ENCODE peak calls at places on chromosome 17, in six cellular contexts. J, Y, Z, S, N and P are unnamed samples.
A peak's percentile ranks its signal among the peaks of the same experiment; 100 is the strongest.

GRCh38 chr17:75113798-75114551 is 4.2 kb downstream of the ARMC7 start:
- DNase-seq in J (peak; percentile 93), Y (peak; percentile 67), Z (peak; percentile 77), S (peak; percentile 88), N (peak; percentile 94), P (peak; percentile 91)

GRCh38 chr17:15978606-15979005 is 20.9 kb downstream of the ZSWIM7 start:
- DNase-seq in J (no peak), Y (no peak), Z (no peak), S (no peak), N (no peak), P (no peak)

GRCh38 chr17:81278831-81279230 is 16.3 kb downstream of the SLC38A10 start:
- DNase-seq in J (no peak), Y (no peak), Z (no peak), S (no peak), N (no peak), P (no peak)

GRCh38 chr17:48614904-48615211 is 234 bp downstream of the HOXB8 start:
- DNase-seq in J (no peak), Y (no peak), Z (no peak), S (peak; percentile 32), N (no peak), P (no peak)

GRCh38 chr17:9531080-9531479 is 44.5 kb downstream of the STX8 start:
- DNase-seq in J (no peak), Y (no peak), Z (peak; percentile 11), S (no peak), N (no peak), P (no peak)

GRCh38 chr17:77516902-77517301 is 376.1 kb downstream of the SEC14L1 start:
- DNase-seq in J (no peak), Y (no peak), Z (peak; percentile 88), S (peak; percentile 25), N (no peak), P (peak; percentile 96)

GRCh38 chr17:10699861-10700260 is 2.5 kb downstream of the ADPRM start:
- DNase-seq in J (no peak), Y (no peak), Z (peak; percentile 30), S (peak; percentile 45), N (no peak), P (no peak)

GRCh38 chr17:76138234-76138895 is 2.7 kb downstream of the FOXJ1 start:
- DNase-seq in J (peak; percentile 40), Y (peak; percentile 54), Z (no peak), S (no peak), N (no peak), P (no peak)

GRCh38 chr17:36705651-36706436 is 104.5 kb downstream of the MRM1 start:
- DNase-seq in J (peak; percentile 70), Y (no peak), Z (peak; percentile 33), S (peak; percentile 22), N (peak; percentile 68), P (peak; percentile 27)

GRCh38 chr17:3681057-3681456 is 12.4 kb downstream of the EMC6 start:
- DNase-seq in J (no peak), Y (no peak), Z (no peak), S (no peak), N (no peak), P (no peak)

GRCh38 chr17:61449707-61450640 is 2.2 kb upstream of the TBX4 start:
- DNase-seq in J (no peak), Y (no peak), Z (no peak), S (no peak), N (no peak), P (no peak)

GRCh38 chr17:3986270-3986938 is 22.2 kb upstream of the ATP2A3 start:
- DNase-seq in J (no peak), Y (no peak), Z (no peak), S (no peak), N (no peak), P (no peak)

GRCh38 chr17:38598536-38598935 is 7.2 kb downstream of the SRCIN1 start:
- DNase-seq in J (peak; percentile 98), Y (no peak), Z (peak; percentile 83), S (peak; percentile 38), N (peak; percentile 59), P (peak; percentile 33)

GRCh38 chr17:77124192-77124908 is 16.4 kb upstream of the SEC14L1 start:
- DNase-seq in J (no peak), Y (no peak), Z (peak; percentile 85), S (peak; percentile 60), N (no peak), P (peak; percentile 71)

GRCh38 chr17:81898029-81898866 is 3.8 kb upstream of the NPB start:
- DNase-seq in J (no peak), Y (no peak), Z (peak; percentile 25), S (peak; percentile 89), N (no peak), P (peak; percentile 98)